ENCODE peak calls at places on chromosomes 3 and 15, in seven cellular contexts. E is Peyer's patch; C is bronchial epithelial cell; Q is AG04450; K is A549; P is activated CD8-positive, alpha-beta T cell treated with anti-CD3 and anti-CD28 coated beads for 36 hours; D is GM12865. V is an unnamed sample.

GRCh38 chr3:68206524-68207117 is 552.2 kb upstream of the SUCLG2 start:
- DNase-seq in Q (no peak), P (no peak), K (no peak), D (peak), C (no peak), E (no peak), V (no peak)

GRCh38 chr3:35505181-35505580 is 134.1 kb upstream of the ARPP21 start:
- DNase-seq in C (no peak), K (no peak), P (no peak), Q (no peak), E (no peak), D (no peak), V (no peak)

GRCh38 chr3:23129817-23130216 is 73.3 kb upstream of the UBE2E2 start:
- DNase-seq in C (peak), E (no peak), Q (no peak), D (peak), K (no peak), P (no peak), V (no peak)

GRCh38 chr3:165439765-165440164 is 243.6 kb upstream of the SLITRK3 start:
- DNase-seq in P (no peak), Q (no peak), K (no peak), D (peak), C (no peak), E (no peak), V (no peak)

GRCh38 chr3:147424325-147424910 is 15.3 kb downstream of the ZIC1 start:
- DNase-seq in K (no peak), P (no peak), Q (no peak), E (no peak), C (no peak), D (no peak), V (no peak)

GRCh38 chr15:66461917-66462316 is 35.6 kb downstream of the SNAPC5 start:
- DNase-seq in K (no peak), Q (no peak), D (no peak), E (no peak), C (peak), P (no peak), V (no peak)

GRCh38 chr3:72797773-72798543 is 50.3 kb downstream of the SHQ1 start:
- DNase-seq in K (no peak), Q (no peak), D (no peak), E (no peak), P (no peak), C (no peak), V (no peak)

GRCh38 chr3:190721330-190721729 is 141.2 kb downstream of the GMNC start:
- DNase-seq in P (no peak), D (peak), E (no peak), K (no peak), Q (no peak), C (peak), V (peak)

DNA sequence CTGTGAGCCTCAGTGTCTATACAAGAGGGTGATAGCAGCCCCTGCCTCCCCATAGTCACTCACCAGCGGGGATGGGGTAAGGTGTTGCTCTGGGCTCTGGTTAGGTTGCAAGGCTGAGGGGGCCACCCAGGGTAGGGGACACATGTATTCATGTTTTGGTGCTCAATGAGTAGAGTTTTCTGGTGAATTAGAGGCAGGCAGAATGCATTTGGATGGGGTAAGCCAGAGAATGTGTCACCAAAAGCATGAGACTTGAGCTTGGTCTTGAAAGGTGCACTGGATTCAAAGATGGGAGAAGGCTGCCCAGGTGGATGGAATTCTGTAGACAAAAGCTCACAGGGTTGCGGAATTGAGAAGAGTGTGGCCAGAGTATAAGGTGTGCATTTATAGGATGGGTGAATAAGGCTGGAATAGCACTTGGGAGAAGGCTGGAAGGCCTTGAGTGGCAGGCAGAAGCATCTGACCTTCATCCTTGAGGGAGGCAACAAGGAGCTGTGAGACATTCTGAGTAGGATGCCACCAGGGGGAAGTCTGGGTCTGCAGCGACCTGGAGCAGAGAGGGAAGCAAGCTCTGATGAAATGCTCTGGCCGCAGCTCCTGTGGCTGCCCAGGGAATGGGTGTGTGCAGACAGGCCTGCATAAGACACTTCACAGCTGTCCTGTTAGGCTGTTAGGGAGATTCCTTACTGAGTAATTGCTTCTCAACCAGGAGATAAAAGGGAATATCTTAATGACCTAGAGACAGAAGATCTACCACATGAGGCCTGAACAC is 149.6 kb downstream of the CHDH start:
- DNase-seq in C (no peak), Q (no peak), K (no peak), E (no peak), D (no peak), P (no peak), V (no peak)
- TF ChIP-seq CTCF in C (no peak), Q (no peak), K (no peak), E (no peak), D (no peak), P (no peak), V (no peak)

GRCh38 chr3:159805411-159805772 is 183.2 kb upstream of the IL12A start:
- DNase-seq in Q (no peak), P (no peak), K (no peak), D (no peak), E (no peak), C (no peak), V (no peak)
- TF ChIP-seq CTCF in Q (no peak), P (no peak), K (no peak), D (no peak), E (no peak), C (no peak), V (no peak)

GRCh38 chr3:169613053-169613803 is 50.3 kb downstream of the MECOM start:
- DNase-seq in P (no peak), D (no peak), Q (no peak), K (no peak), C (no peak), E (no peak), V (no peak)

GRCh38 chr3:169613895-169614294 is 49.6 kb downstream of the MECOM start:
- DNase-seq in P (no peak), D (no peak), Q (no peak), C (no peak), K (no peak), E (no peak), V (no peak)

GRCh38 chr3:169618894-169619792 is 44.4 kb downstream of the MECOM start:
- DNase-seq in P (no peak), E (no peak), Q (no peak), K (no peak), D (no peak), C (no peak), V (no peak)

GRCh38 chr3:169619793-169620192 is 43.7 kb downstream of the MECOM start:
- DNase-seq in E (no peak), C (no peak), D (no peak), Q (no peak), P (no peak), K (no peak), V (no peak)

DNA sequence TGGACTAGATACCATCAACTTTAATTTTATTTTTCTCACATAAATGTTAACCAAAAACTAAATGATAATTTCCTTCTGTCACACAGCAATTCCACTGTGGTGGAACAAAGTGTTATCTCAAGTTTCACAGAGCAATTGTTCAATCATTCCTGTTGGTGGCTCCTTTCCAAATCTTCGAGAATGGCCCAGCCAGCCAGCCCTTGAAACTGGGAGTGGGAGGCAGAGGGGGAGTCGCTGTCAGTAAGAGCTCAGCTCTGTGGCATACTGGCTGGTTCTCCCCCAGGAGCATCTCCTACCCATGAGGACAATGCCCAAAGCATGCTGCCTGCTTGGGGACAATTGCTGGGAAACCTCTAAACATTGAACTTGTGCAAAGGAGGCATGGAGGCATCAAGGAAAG is 47.7 kb downstream of the MECOM start:
- DNase-seq in E (no peak), Q (no peak), K (no peak), D (no peak), C (no peak), P (no peak), V (no peak)
- TF ChIP-seq CTCF in E (no peak), Q (no peak), K (no peak), D (no peak), C (no peak), P (no peak), V (no peak)

DNA sequence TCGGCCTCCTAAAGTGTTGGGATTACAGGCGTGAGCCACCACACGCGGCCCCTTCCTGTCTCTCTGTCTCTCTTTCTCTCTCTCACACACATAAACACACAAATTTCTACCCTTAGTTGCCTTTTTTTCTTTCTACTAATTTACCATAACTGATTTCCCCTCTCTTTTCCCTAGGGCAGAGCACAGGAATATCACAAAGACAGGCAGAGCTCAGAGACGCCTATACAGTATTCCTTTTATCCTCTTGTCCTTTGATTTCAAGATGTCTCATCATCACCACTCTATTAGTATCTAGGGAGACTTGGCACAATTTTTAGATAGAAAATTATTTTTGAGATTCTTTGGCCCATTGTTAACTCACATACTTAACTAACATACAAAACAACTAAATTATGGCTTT is 25.8 kb upstream of the ST3GAL6 start:
- DNase-seq in C (no peak), Q (no peak), D (no peak), E (no peak), K (no peak), P (no peak), V (no peak)
- TF ChIP-seq CTCF in C (no peak), Q (no peak), D (no peak), E (no peak), K (no peak), P (no peak), V (no peak)

GRCh38 chr3:185153170-185153733 is 392 bp upstream of the C3orf70 start:
- DNase-seq in E (no peak), D (no peak), K (no peak), P (peak), C (no peak), Q (no peak), V (peak)
- TF ChIP-seq CTCF in E (no peak), D (no peak), K (no peak), P (no peak), C (no peak), Q (no peak), V (no peak)

DNA sequence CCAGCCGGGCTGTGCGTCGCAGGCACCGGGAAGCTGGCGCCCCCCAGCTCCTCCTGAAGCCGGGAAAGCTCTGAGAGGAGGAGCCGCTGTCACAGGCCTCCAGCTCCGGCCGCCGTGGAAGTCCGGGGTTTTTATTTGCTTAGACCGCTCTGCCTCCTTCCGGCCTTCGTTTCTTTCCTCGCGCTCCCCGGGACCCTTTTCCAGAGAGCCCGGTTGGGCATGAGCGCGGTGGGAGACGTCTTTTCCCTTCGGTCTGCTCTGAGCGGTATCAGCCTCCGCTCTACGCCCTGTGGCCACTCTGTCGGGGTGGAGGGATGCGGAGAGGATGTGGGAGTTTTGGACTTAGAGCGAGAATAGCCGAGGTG is 559 bp downstream of the SENP5 start:
- DNase-seq in D (peak), C (peak), K (peak), P (peak), E (no peak), Q (no peak), V (peak)
- TF ChIP-seq CTCF in D (no peak), C (no peak), K (no peak), P (no peak), E (no peak), Q (no peak), V (no peak)

DNA sequence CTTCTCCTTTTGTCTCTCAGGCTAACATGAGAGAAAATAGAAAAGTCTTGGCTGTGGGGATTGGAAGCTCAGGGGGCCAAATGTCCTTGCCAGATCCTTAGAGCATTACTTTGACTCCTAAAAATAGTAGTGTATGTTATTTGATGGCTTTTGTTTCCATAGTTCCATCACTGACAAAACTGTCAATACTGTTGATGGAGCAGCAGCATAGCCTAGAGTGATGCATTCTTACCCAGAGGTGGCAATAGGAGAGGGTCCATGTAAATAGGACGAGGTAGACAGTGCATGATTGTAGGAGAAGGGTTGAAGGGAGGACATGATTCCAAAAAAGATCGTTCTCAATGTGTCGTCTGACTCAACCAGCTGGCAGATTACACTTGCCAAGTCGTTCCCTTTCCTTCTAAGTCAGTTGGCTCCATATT is 282.7 kb upstream of the TPRG1 start:
- DNase-seq in E (no peak), D (no peak), P (no peak), Q (no peak), K (no peak), C (no peak), V (no peak)
- TF ChIP-seq CTCF in E (no peak), D (no peak), P (no peak), Q (no peak), K (no peak), C (no peak), V (no peak)

GRCh38 chr3:156472150-156472549 is 82.8 kb downstream of the SSR3 start:
- DNase-seq in C (no peak), K (no peak), E (no peak), Q (no peak), P (peak), D (peak), V (no peak)
- TF ChIP-seq CTCF in C (no peak), K (no peak), E (peak), Q (no peak), P (no peak), D (peak), V (peak)

DNA sequence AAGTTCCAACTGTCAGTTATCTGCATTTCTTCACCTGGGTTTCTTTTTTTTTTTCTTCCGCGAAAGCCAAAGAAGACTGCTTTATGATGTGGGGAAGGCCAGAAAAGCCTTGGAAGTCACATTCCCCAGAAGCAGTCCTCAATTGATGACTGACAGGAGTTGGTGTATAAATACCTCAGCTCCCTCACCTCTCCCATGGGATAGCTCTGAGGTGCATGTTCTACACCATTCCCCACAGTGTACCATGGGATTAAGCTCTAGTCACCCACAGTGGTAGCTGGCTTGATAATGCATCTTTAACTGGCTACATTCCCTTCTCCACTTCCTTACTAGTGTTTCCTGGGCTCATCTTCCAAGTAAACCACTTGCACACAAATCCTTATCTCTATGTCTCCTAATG is 30.5 kb downstream of the DPH3 start:
- DNase-seq in K (no peak), Q (no peak), C (no peak), P (no peak), E (no peak), D (no peak), V (no peak)
- TF ChIP-seq CTCF in K (no peak), Q (no peak), C (no peak), P (no peak), E (no peak), D (no peak), V (no peak)

DNA sequence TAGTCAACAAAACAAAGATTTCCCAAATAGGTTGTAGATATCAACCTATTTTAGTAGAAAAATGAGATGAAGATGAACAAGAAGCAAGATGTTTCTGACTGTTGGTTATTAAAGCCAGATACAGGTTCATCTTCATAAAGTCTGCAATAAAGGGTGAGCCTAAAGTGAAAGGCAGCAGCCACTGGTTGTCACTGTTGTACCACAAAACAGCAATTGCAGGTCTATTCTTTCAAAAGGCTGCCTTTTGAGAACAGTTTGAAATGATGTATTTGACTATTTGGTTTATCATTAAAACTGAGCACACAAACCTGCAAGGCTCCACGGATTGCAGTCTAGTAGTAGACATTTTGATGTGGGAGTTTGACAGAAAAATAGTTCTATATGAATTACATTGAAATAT is 543.4 kb downstream of the GBE1 start:
- DNase-seq in E (no peak), K (no peak), P (no peak), D (no peak), Q (no peak), C (peak), V (no peak)
- TF ChIP-seq CTCF in E (peak), K (peak), P (no peak), D (peak), Q (peak), C (peak), V (peak)